ENCODE peak calls at places on chromosome 12, in seven cellular contexts. I is GM12878, P is LNCaP clone FGC, X is fibroblast of the aortic adventitia, R is ovary, D is astrocyte of the spinal cord, S is PC-3. F is an unnamed sample.

GRCh38 chr12:34398366-34398705 is 376.0 kb downstream of the ALG10 start:
- DNase-seq in D (no peak), X (no peak), S (no peak), I (no peak), R (no peak), P (no peak), F (no peak)

GRCh38 chr12:131950182-131950913 is 606 bp downstream of the EP400 start:
- DNase-seq in X (no peak), S (no peak), R (no peak), P (no peak), D (no peak), I (no peak), F (peak)

GRCh38 chr12:3367750-3368444 is 123.1 kb upstream of the PRMT8 start:
- DNase-seq in D (no peak), R (no peak), S (no peak), I (no peak), X (no peak), P (no peak), F (no peak)

GRCh38 chr12:91381309-91381804 is 198.7 kb upstream of the DCN start:
- DNase-seq in S (peak), D (peak), X (peak), I (peak), P (no peak), R (peak), F (peak)

GRCh38 chr12:62933220-62933870 is 1.6 kb downstream of the PPM1H start:
- DNase-seq in S (peak), D (peak), I (no peak), P (no peak), R (peak), X (no peak), F (no peak)

GRCh38 chr12:68111995-68112394 is 47.5 kb downstream of the IFNG start:
- DNase-seq in S (no peak), I (no peak), D (no peak), P (no peak), X (peak), R (no peak), F (no peak)

GRCh38 chr12:77830502-77830901 is at the start of gene NAV3:
- DNase-seq in D (peak), S (no peak), I (no peak), P (no peak), X (peak), R (no peak), F (no peak)

GRCh38 chr12:30519535-30519934 is 176.1 kb downstream of the IPO8 start:
- DNase-seq in S (no peak), P (no peak), X (no peak), D (no peak), I (no peak), R (peak), F (no peak)

GRCh38 chr12:110345176-110345651 is 58.3 kb downstream of the ANAPC7 start:
- DNase-seq in P (peak), R (no peak), X (no peak), D (no peak), I (no peak), S (peak), F (no peak)

GRCh38 chr12:76583301-76583700 is 23.7 kb upstream of the OSBPL8 start:
- DNase-seq in S (no peak), I (no peak), D (no peak), X (no peak), P (no peak), R (no peak), F (no peak)

GRCh38 chr12:62817556-62818271 is 117.2 kb downstream of the PPM1H start:
- DNase-seq in P (no peak), X (peak), S (no peak), I (no peak), R (peak), D (peak), F (no peak)

GRCh38 chr12:52525661-52526499 is 5.7 kb upstream of the KRT5 start:
- DNase-seq in R (no peak), X (no peak), I (no peak), P (no peak), S (no peak), D (no peak), F (no peak)

GRCh38 chr12:94867066-94867855 is 136.2 kb downstream of the NDUFA12 start:
- DNase-seq in P (no peak), X (no peak), D (no peak), R (no peak), S (no peak), I (no peak), F (peak)

GRCh38 chr12:6773662-6774351 is 1.5 kb downstream of the LAG3 start:
- DNase-seq in R (peak), I (no peak), P (no peak), D (no peak), X (no peak), S (no peak), F (no peak)

GRCh38 chr12:45369065-45369464 is 153.2 kb downstream of the ANO6 start:
- DNase-seq in R (no peak), P (no peak), S (peak), D (peak), I (no peak), X (peak), F (no peak)

GRCh38 chr12:88763536-88764100 is 183.3 kb upstream of the KITLG start:
- DNase-seq in P (no peak), R (no peak), X (no peak), I (no peak), S (peak), D (no peak), F (no peak)

GRCh38 chr12:101166866-101167265 is 43.2 kb downstream of the SLC5A8 start:
- DNase-seq in P (no peak), S (no peak), R (no peak), D (no peak), I (no peak), X (no peak), F (no peak)

DNA sequence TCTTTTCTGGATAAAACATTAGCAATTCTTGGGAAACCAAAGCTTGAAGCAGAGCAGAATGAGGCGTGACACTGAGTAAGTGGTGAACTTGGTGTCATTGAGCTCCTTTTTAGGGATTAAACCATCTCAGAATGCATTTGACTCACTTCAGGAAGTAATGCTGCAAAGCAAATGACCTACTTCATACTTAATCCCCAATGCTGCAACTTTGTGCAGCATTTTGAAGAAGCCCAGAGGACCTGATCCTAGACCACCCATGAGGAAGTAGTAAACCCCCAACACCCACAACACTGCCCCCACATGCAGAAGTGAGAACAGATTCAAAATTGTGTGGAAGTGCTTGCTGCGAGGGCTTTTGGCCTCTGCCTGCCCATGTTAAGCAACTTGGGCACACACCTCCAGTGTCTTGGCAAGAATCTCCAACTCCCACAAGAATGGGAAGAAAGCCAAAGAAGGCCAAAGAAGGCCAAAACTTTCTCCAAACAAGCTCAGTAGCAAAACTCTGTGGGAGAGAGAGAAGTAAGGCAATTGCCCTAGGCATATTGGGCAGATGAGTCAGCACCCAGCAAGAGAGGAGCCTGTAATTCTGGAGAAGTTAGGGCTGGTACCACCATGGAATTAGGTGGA is 69.2 kb upstream of the ETV6 start:
- DNase-seq in X (peak), I (peak), D (peak), S (peak), R (no peak), P (no peak), F (peak)
- TF ChIP-seq CTCF in X (no peak), I (peak), D (no peak), S (no peak), R (no peak), P (no peak), F (peak)

DNA sequence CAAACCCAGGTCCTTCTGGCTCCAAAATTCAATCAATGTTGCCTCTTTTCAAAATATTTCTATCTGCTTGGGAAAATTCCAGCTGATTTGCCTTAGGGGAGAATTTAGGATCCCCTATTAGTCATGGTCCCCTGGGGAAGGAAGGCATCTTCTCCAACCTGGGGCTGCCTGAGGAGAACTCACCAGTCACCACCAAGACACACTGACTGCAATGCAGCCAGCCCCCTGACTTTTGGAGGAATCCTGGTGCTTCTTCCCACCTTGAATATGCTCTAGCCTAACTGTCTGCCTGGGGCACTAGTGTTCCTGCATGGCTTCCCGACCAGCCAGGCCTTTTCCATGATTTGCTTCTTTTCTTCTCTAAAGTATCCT is 71.8 kb upstream of the BCL2L14 start:
- DNase-seq in I (no peak), R (no peak), D (no peak), X (no peak), S (no peak), P (no peak), F (no peak)
- H3K4me3 ChIP-seq in I (no peak), R (no peak), D (no peak), X (no peak), S (no peak), P (no peak), F (no peak)

GRCh38 chr12:108126990-108127468 is 2.1 kb upstream of the WSCD2 start:
- DNase-seq in S (no peak), I (no peak), X (no peak), P (no peak), D (no peak), R (no peak), F (no peak)

GRCh38 chr12:108128221-108129016 is 669 bp upstream of the WSCD2 start:
- DNase-seq in S (no peak), R (no peak), I (no peak), D (no peak), X (no peak), P (no peak), F (no peak)

GRCh38 chr12:108131035-108131434 is 1.9 kb downstream of the WSCD2 start:
- DNase-seq in S (no peak), I (no peak), X (no peak), D (no peak), R (no peak), P (no peak), F (no peak)

GRCh38 chr12:108127654-108128053 is 1.4 kb upstream of the WSCD2 start:
- DNase-seq in X (no peak), P (no peak), I (no peak), S (no peak), R (no peak), D (no peak), F (no peak)

DNA sequence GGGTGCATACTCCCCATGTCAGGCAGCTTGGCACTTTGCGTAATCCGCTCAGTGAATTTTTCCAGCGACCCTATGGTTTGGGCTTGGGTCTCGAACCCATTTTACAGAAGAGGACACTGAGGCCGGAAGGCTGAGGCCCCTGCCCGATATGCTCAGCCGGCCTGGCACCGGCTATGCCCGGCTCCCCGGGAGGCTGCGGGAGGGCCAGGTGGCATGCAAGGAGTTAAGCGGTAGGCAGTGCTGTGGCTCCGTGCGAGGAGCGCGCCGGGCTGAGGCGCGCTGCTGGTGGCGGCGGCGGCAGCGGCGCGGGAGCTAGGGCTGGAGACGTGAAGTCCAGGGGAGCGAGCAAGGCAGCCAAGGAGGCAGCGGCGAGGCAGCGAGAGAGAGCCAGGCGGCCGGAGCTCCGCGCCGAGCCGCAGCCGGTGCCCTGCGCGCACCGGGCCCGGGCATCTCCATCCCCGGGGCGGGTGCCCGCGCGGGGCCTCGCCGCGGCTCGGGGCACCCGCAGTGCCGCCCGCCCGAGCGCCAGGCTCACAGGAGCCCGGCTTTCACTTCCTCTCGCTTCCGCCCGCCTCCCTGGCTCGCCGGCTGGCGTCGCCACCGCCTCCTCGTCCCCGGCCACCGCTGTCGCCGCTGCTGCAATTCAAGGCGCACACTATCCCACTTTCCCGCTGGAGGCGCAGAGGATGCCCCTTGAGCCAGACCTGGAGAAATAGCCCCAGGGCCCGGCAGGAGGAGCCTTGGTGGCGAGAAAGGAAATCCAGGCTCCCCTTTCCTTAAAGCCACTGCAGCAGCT is at the start of gene WSCD2:
- DNase-seq in P (no peak), R (no peak), D (peak), S (peak), X (no peak), I (no peak), F (peak)
- TF ChIP-seq CTCF in P (peak), R (no peak), D (peak), S (no peak), X (peak), I (no peak), F (no peak)

GRCh38 chr12:75482636-75483035 is 2.1 kb downstream of the GLIPR1 start:
- DNase-seq in S (no peak), R (no peak), I (no peak), D (no peak), X (peak), P (no peak), F (peak)
- H3K4me3 ChIP-seq in S (no peak), R (no peak), I (peak), D (peak), X (peak), P (no peak), F (peak)

GRCh38 chr12:13571035-13571434 is 374.5 kb downstream of the EMP1 start:
- DNase-seq in I (no peak), D (no peak), X (no peak), R (no peak), P (no peak), S (no peak), F (no peak)

GRCh38 chr12:13581031-13581430 is 384.5 kb downstream of the EMP1 start:
- DNase-seq in X (no peak), R (no peak), I (no peak), P (no peak), S (no peak), D (no peak), F (no peak)

GRCh38 chr12:13582421-13582820 is 385.9 kb downstream of the EMP1 start:
- DNase-seq in X (no peak), D (no peak), R (no peak), P (no peak), I (no peak), S (no peak), F (no peak)

GRCh38 chr12:13573698-13574321 is 377.3 kb downstream of the EMP1 start:
- DNase-seq in D (peak), R (no peak), X (peak), S (peak), P (no peak), I (no peak), F (no peak)

DNA sequence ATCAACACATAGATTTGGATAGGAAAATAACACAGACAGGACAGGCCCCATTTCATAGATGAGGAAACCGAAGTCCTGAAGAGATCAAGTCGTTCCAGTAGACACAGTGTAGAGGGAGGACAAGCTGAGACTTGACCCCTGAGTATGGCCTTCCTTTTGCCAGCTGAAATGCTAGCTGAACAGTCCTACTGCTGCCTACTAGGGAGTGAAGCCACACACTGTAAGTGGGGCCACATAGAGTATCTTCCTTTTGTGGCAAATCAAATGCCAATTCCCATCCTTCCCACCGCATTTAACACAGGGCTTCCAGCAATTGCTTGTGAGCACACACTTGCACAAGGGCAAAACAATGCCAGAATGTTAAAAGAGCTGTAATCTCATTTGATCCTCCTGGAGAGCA is 380.4 kb downstream of the EMP1 start:
- DNase-seq in P (no peak), I (no peak), D (no peak), S (no peak), X (no peak), R (no peak), F (no peak)
- TF ChIP-seq CTCF in P (no peak), I (no peak), D (no peak), S (no peak), X (no peak), R (no peak), F (no peak)

DNA sequence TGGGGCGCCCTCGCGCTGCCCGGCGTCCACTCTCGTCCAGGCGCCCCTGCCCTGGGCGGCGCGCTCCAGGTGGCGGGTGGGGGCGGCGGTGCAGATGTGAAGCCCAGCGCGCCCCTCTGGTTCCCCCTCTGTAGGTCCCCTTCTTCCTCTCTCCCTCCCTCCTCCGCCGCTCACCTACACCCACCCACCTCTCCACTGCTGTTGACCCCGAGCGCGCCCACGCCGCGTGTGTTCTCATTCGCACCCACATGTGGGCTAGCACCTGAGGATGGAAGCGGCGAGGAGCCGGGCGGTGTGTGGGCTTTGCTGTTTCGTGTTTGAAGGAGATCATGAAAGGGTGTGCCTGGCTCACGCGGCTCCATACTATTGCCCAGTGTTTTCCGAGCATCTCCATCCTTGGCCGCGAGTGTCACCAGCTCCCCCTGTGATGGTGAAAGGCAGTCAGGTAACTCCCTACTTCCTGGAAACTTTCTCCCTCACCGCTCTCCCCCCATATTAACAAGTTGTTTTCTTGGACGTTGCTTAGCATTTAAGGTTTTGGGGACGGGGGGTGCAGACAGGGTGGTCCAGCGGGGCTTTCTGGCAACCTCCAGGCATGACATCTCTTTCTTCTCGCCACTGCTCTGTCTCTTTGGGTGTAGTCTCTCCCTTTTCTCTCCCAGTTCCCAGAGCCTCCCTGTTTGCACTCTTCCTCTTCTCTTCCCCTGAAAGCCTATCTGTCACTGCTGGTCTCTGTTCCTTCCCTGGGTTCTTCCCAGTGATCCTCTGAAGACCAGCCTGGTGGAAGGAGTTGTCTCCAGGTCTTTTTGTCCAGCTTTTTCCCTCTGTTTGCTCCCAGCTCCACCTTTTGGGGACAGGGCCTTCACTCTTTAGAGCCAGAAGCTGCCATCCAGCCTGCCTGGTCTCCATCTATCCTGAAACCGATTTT is 1.6 kb downstream of the CACNA1C start:
- DNase-seq in R (no peak), S (no peak), X (peak), P (no peak), D (no peak), I (no peak), F (no peak)
- H3K4me3 ChIP-seq in R (peak), S (no peak), X (peak), P (no peak), D (peak), I (no peak), F (no peak)

F was measured in GM12865.